ENCODE peak calls at places on chromosomes 4 and X, in four cellular contexts. F, X, Y and K are unnamed samples.

GRCh38 chr4:84968936-84969335 is 2.4 kb upstream of the WDFY3 start:
- DNase-seq in F (no peak), X (no peak), Y (no peak), K (no peak)

GRCh38 chrX:758917-759316 is 128.3 kb downstream of the SHOX start:
- DNase-seq in F (no peak), X (no peak), Y (no peak), K (no peak)

GRCh38 chr4:54050214-54050904 is 14.0 kb downstream of the CHIC2 start:
- DNase-seq in F (no peak), X (no peak), Y (peak; percentile 48), K (no peak)

GRCh38 chrX:138150709-138151108 is 560.8 kb downstream of the FGF13 start:
- DNase-seq in F (no peak), X (no peak), Y (no peak), K (no peak)

GRCh38 chr4:30716158-30716557 is 4.0 kb upstream of the PCDH7 start:
- DNase-seq in F (no peak), X (no peak), Y (peak; percentile 57), K (no peak)

GRCh38 chr4:624705-625590 is at the start of gene PDE6B:
- DNase-seq in F (peak; percentile 39), X (no peak), Y (no peak), K (no peak)

GRCh38 chr4:53591372-53591892 is at the start of gene LNX1:
- DNase-seq in F (no peak), X (no peak), Y (no peak), K (no peak)

GRCh38 chrX:150202641-150203248 is 160.4 kb upstream of the MAMLD1 start:
- DNase-seq in F (no peak), X (no peak), Y (no peak), K (no peak)

GRCh38 chr4:19983072-19983471 is 268.6 kb upstream of the SLIT2 start:
- DNase-seq in F (no peak), X (no peak), Y (peak; percentile 97), K (no peak)

GRCh38 chrX:103464071-103464773 is 55.1 kb downstream of the RAB40A start:
- DNase-seq in F (no peak), X (peak; percentile 3), Y (peak; percentile 52), K (peak; percentile 13)

GRCh38 chrX:115616943-115617563 is 56.1 kb downstream of the PLS3 start:
- DNase-seq in F (no peak), X (no peak), Y (peak; percentile 90), K (no peak)